ENCODE peak calls at places on chromosome 4, in nine cellular contexts. A, H, W, G, E, B, Y, F and Q are unnamed samples.

GRCh38 chr4:18686338-18687039 is 664.9 kb upstream of the LCORL start:
- DNase-seq in E (no peak), H (no peak), A (no peak), B (peak; percentile 51), Y (no peak), G (no peak), F (peak; percentile 31), W (no peak), Q (no peak)

GRCh38 chr4:8593268-8594096 is 917 bp downstream of the CPZ start:
- DNase-seq in E (no peak), G (peak; percentile 86), Y (no peak), H (no peak), F (no peak), B (no peak), W (no peak), A (no peak), Q (no peak)

GRCh38 chr4:144507309-144508101 is 138.5 kb upstream of the HHIP start:
- DNase-seq in B (no peak), E (peak; percentile 28), Y (no peak), G (no peak), H (no peak), A (no peak), W (no peak), F (peak; percentile 47), Q (no peak)

GRCh38 chr4:57077550-57078311 is 32.5 kb downstream of the IGFBP7 start:
- DNase-seq in B (peak; percentile 61), E (peak; percentile 79), A (no peak), G (peak; percentile 24), W (no peak), Y (no peak), H (no peak), F (peak; percentile 95), Q (no peak)

GRCh38 chr4:151169223-151169622 is 69.8 kb downstream of the RPS3A start:
- DNase-seq in B (no peak), E (peak; percentile 99), A (no peak), W (peak; percentile 36), G (peak; percentile 27), Y (peak; percentile 97), F (peak; percentile 77), H (no peak), Q (peak; percentile 77)

GRCh38 chr4:75107703-75108612 is 175.0 kb downstream of the PARM1 start:
- DNase-seq in B (peak; percentile 34), G (no peak), W (no peak), H (no peak), F (peak; percentile 4), E (no peak), A (no peak), Y (no peak), Q (no peak)

GRCh38 chr4:16117164-16117563 is 33.3 kb upstream of the PROM1 start:
- DNase-seq in F (no peak), W (no peak), G (no peak), Y (no peak), B (no peak), H (no peak), A (no peak), E (no peak), Q (no peak)

GRCh38 chr4:7043521-7044414 is 596 bp downstream of the TADA2B start:
- DNase-seq in H (peak; percentile 76), G (peak; percentile 85), E (peak; percentile 38), A (no peak), F (no peak), W (no peak), Y (no peak), B (no peak), Q (peak; percentile 47)

GRCh38 chr4:173212379-173212778 is 43.8 kb downstream of the GALNT7 start:
- DNase-seq in E (peak; percentile 13), A (no peak), H (no peak), W (no peak), B (no peak), F (no peak), Y (no peak), G (no peak), Q (no peak)

GRCh38 chr4:76725039-76725438 is 172.9 kb downstream of the SOWAHB start:
- DNase-seq in H (no peak), E (no peak), Y (no peak), W (no peak), F (no peak), G (no peak), A (no peak), B (peak; percentile 28), Q (no peak)

GRCh38 chr4:137267024-137267423 is 265.3 kb downstream of the PCDH18 start:
- DNase-seq in E (peak; percentile 38), A (no peak), Y (no peak), H (no peak), G (no peak), W (no peak), F (peak; percentile 67), B (peak; percentile 24), Q (no peak)

GRCh38 chr4:25172964-25173917 is 13.0 kb upstream of the SEPSECS start:
- DNase-seq in H (peak; percentile 88), Y (peak; percentile 96), F (peak; percentile 98), W (no peak), A (peak; percentile 41), B (peak; percentile 97), G (no peak), E (peak; percentile 100), Q (no peak)

GRCh38 chr4:35511851-35512250 is 732.5 kb downstream of the ARAP2 start:
- DNase-seq in F (no peak), E (no peak), Y (no peak), H (no peak), B (peak; percentile 43), W (no peak), A (no peak), G (no peak), Q (no peak)

GRCh38 chr4:35503435-35503834 is 740.9 kb downstream of the ARAP2 start:
- DNase-seq in W (no peak), A (no peak), Y (no peak), E (no peak), G (no peak), B (no peak), H (no peak), F (no peak), Q (no peak)

GRCh38 chr4:35500812-35501211 is 743.5 kb downstream of the ARAP2 start:
- DNase-seq in F (no peak), A (no peak), E (no peak), W (no peak), G (no peak), Y (no peak), B (no peak), H (no peak), Q (no peak)

DNA sequence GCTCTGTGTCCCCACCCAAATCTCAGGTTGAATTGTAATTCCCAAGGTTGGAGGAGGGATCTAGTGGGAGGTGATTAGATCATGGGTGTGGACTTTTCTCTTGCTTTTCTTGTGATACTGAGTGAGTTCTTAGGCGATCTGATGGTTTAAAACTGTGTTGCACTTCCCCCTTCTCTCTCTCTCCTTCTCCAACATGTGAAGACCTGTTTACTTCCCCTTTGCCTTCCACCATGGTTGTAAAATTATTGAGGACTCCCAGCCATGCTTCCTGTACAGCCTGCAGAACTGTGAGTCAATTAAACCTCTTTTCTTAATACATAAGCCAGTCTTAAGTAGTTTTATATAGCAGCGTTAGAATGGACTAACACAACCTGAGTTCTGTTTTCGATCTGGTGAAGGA is 738.2 kb downstream of the ARAP2 start:
- DNase-seq in A (no peak), F (no peak), W (no peak), Y (no peak), G (no peak), H (peak; percentile 59), B (no peak), E (no peak), Q (no peak)
- H3K4me3 ChIP-seq in A (no peak overlapping the region), F (no peak overlapping the region), W (no peak overlapping the region), Y (no peak overlapping the region), G (no peak overlapping the region), H (no peak overlapping the region), B (no peak overlapping the region), E (no peak overlapping the region), Q (no peak overlapping the region)

GRCh38 chr4:107008115-107008514 is 28.0 kb downstream of the DKK2 start:
- DNase-seq in G (no peak), W (no peak), F (no peak), B (no peak), Y (no peak), H (no peak), A (no peak), E (no peak), Q (no peak)

GRCh38 chr4:107009196-107009595 is 26.9 kb downstream of the DKK2 start:
- DNase-seq in W (no peak), F (no peak), B (no peak), Y (no peak), G (no peak), E (no peak), H (no peak), A (no peak), Q (no peak)

GRCh38 chr4:107011312-107011711 is 24.8 kb downstream of the DKK2 start:
- DNase-seq in B (no peak), Y (no peak), A (no peak), E (no peak), W (no peak), G (no peak), F (no peak), H (no peak), Q (no peak)

DNA sequence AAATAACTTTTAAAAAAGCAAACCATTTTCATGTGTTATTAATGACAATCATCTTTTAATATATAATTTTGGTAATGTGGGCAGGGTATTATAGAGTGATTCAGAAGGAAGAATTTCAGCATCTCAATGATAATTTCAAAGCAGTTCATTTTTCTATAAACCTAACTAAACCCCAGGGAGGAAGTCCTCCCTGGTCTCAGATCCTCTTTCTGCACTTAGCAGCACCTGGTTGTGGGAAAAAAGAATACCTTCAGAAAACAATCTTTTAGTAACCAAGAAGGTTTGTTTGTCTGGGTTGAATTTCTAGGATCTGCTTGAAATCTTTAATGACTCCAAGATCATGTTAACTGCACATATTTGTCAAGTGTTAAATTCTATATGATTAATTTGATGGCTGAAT is 29.9 kb downstream of the DKK2 start:
- DNase-seq in H (no peak), A (no peak), E (no peak), F (no peak), G (no peak), Y (no peak), B (no peak), W (no peak), Q (no peak)
- H3K4me3 ChIP-seq in H (no peak overlapping the region), A (no peak overlapping the region), E (no peak overlapping the region), F (no peak overlapping the region), G (no peak overlapping the region), Y (no peak overlapping the region), B (no peak overlapping the region), W (no peak overlapping the region), Q (no peak overlapping the region)

GRCh38 chr4:177907736-177908424 is 465.6 kb upstream of the AGA start:
- DNase-seq in W (no peak), A (no peak), G (no peak), Y (no peak), F (no peak), E (no peak), B (no peak), H (no peak), Q (no peak)
- H3K4me3 ChIP-seq in W (no peak overlapping the region), A (peak overlapping the region; percentile 49), G (no peak overlapping the region), Y (no peak overlapping the region), F (no peak overlapping the region), E (no peak overlapping the region), B (no peak overlapping the region), H (no peak overlapping the region), Q (no peak overlapping the region)

DNA sequence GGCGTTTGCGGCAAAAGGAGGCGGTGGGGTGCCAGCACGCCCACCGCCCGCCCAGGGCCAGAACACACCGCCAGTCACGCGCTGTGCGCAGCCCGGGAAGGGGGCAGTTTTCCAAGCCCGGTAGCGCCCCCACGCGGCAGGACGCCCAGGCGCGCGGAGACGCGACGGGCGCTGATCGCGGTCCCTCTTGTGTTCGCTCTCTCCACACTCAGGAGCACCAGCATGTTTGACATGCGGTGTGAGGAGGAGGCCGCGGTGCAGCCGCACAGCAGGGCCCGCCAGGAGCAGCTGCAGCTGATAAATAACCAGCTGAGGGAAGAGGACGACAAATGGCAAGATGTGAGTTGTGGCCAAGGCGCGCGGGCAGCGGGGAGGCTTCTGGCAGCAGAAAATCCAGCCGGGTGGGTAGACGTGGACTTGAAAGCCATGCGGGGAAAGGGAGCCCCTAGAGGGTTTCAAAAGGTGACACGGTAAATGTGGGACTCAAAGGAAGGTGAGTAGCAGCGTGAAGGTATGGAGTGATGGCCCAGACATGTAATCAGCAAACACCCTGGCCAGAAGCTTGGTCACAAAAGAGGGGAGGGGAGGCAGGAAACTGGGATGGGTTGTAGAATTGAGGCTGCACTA is 104.1 kb downstream of the PHOX2B start:
- DNase-seq in A (no peak), Y (no peak), E (peak; percentile 16), B (no peak), G (peak; percentile 92), H (no peak), W (peak; percentile 54), F (peak; percentile 14), Q (peak; percentile 89)
- H3K4me3 ChIP-seq in A (peak overlapping the region; percentile 62), Y (no peak overlapping the region), E (no peak overlapping the region), B (no peak overlapping the region), G (no peak overlapping the region), H (no peak overlapping the region), W (peak overlapping the region; percentile 19), F (peak overlapping the region; percentile 20), Q (peak overlapping the region; percentile 71)